ENCODE peak calls at places on chromosome 12, in eight cellular contexts. One of them, this sample, is unnamed.
A peak's percentile ranks its signal among the peaks of the same experiment; 100 is the strongest.

GRCh38 chr12:117907108-117907689 is 61.6 kb downstream of the KSR2 start:
- DNase-seq in LHCN-M2: no peak
- DNase-seq in C1 segment of cervical spinal cord: no peak
- DNase-seq in T-helper 9 cell: no peak
- DNase-seq in SK-N-DZ: no peak
- DNase-seq in activated T-helper 9 cell treated with anti-CD3 and anti-CD28 coated beads, Interleukin-2, amount 50 U/mL, for 16 hours: no peak
- DNase-seq in nucleus accumbens: no peak
- DNase-seq in HL-60: no peak
- DNase-seq in this sample: no peak

GRCh38 chr12:109735051-109735521 is 21.5 kb downstream of the FAM222A start:
- DNase-seq in nucleus accumbens: no peak
- DNase-seq in T-helper 9 cell: no peak
- DNase-seq in HL-60: no peak
- DNase-seq in activated T-helper 9 cell treated with anti-CD3 and anti-CD28 coated beads, Interleukin-2, amount 50 U/mL, for 16 hours: no peak
- DNase-seq in SK-N-DZ: no peak
- DNase-seq in C1 segment of cervical spinal cord: no peak
- DNase-seq in LHCN-M2: no peak
- DNase-seq in this sample: no peak

GRCh38 chr12:119780786-119781434 is 96.2 kb downstream of the CIT start:
- DNase-seq in activated T-helper 9 cell treated with anti-CD3 and anti-CD28 coated beads, Interleukin-2, amount 50 U/mL, for 16 hours: no peak
- DNase-seq in LHCN-M2: peak; percentile 40
- DNase-seq in T-helper 9 cell: no peak
- DNase-seq in SK-N-DZ: peak; percentile 12
- DNase-seq in nucleus accumbens: no peak
- DNase-seq in C1 segment of cervical spinal cord: no peak
- DNase-seq in HL-60: no peak
- DNase-seq in this sample: peak; percentile 30

GRCh38 chr12:30166416-30166815 is 382.7 kb upstream of the TMTC1 start:
- DNase-seq in C1 segment of cervical spinal cord: no peak
- DNase-seq in SK-N-DZ: no peak
- DNase-seq in HL-60: no peak
- DNase-seq in LHCN-M2: no peak
- DNase-seq in T-helper 9 cell: no peak
- DNase-seq in nucleus accumbens: no peak
- DNase-seq in activated T-helper 9 cell treated with anti-CD3 and anti-CD28 coated beads, Interleukin-2, amount 50 U/mL, for 16 hours: no peak
- DNase-seq in this sample: no peak

GRCh38 chr12:6375269-6376078 is at the start of gene SCNN1A:
- DNase-seq in LHCN-M2: no peak
- DNase-seq in C1 segment of cervical spinal cord: no peak
- DNase-seq in T-helper 9 cell: no peak
- DNase-seq in SK-N-DZ: no peak
- DNase-seq in HL-60: no peak
- DNase-seq in activated T-helper 9 cell treated with anti-CD3 and anti-CD28 coated beads, Interleukin-2, amount 50 U/mL, for 16 hours: no peak
- DNase-seq in nucleus accumbens: no peak
- DNase-seq in this sample: no peak

GRCh38 chr12:26090853-26091510 is 33.9 kb downstream of the BHLHE41 start:
- DNase-seq in activated T-helper 9 cell treated with anti-CD3 and anti-CD28 coated beads, Interleukin-2, amount 50 U/mL, for 16 hours: no peak
- DNase-seq in T-helper 9 cell: no peak
- DNase-seq in LHCN-M2: peak; percentile 27
- DNase-seq in C1 segment of cervical spinal cord: no peak
- DNase-seq in nucleus accumbens: no peak
- DNase-seq in HL-60: no peak
- DNase-seq in SK-N-DZ: no peak
- DNase-seq in this sample: no peak

GRCh38 chr12:82966160-82966559 is 279.5 kb downstream of the TMTC2 start:
- DNase-seq in nucleus accumbens: no peak
- DNase-seq in C1 segment of cervical spinal cord: no peak
- DNase-seq in T-helper 9 cell: no peak
- DNase-seq in activated T-helper 9 cell treated with anti-CD3 and anti-CD28 coated beads, Interleukin-2, amount 50 U/mL, for 16 hours: no peak
- DNase-seq in HL-60: peak; percentile 97
- DNase-seq in SK-N-DZ: no peak
- DNase-seq in LHCN-M2: no peak
- DNase-seq in this sample: no peak

GRCh38 chr12:93526786-93527428 is 45.6 kb upstream of the SOCS2 start:
- DNase-seq in LHCN-M2: peak; percentile 93
- DNase-seq in C1 segment of cervical spinal cord: no peak
- DNase-seq in T-helper 9 cell: no peak
- DNase-seq in SK-N-DZ: no peak
- DNase-seq in HL-60: no peak
- DNase-seq in activated T-helper 9 cell treated with anti-CD3 and anti-CD28 coated beads, Interleukin-2, amount 50 U/mL, for 16 hours: no peak
- DNase-seq in nucleus accumbens: no peak
- DNase-seq in this sample: no peak

GRCh38 chr12:30792648-30793499 is 38.1 kb upstream of the CAPRIN2 start:
- DNase-seq in SK-N-DZ: no peak
- DNase-seq in LHCN-M2: peak; percentile 30
- DNase-seq in HL-60: no peak
- DNase-seq in activated T-helper 9 cell treated with anti-CD3 and anti-CD28 coated beads, Interleukin-2, amount 50 U/mL, for 16 hours: no peak
- DNase-seq in T-helper 9 cell: no peak
- DNase-seq in nucleus accumbens: no peak
- DNase-seq in C1 segment of cervical spinal cord: no peak
- DNase-seq in this sample: no peak

GRCh38 chr12:46577063-46577776 is 204.6 kb upstream of the SLC38A2 start:
- DNase-seq in LHCN-M2: no peak
- DNase-seq in SK-N-DZ: no peak
- DNase-seq in T-helper 9 cell: no peak
- DNase-seq in HL-60: no peak
- DNase-seq in activated T-helper 9 cell treated with anti-CD3 and anti-CD28 coated beads, Interleukin-2, amount 50 U/mL, for 16 hours: no peak
- DNase-seq in C1 segment of cervical spinal cord: no peak
- DNase-seq in nucleus accumbens: no peak
- DNase-seq in this sample: no peak

GRCh38 chr12:8559676-8560075 is 19.0 kb upstream of the CLEC4E start:
- DNase-seq in nucleus accumbens: no peak
- DNase-seq in T-helper 9 cell: no peak
- DNase-seq in C1 segment of cervical spinal cord: no peak
- DNase-seq in activated T-helper 9 cell treated with anti-CD3 and anti-CD28 coated beads, Interleukin-2, amount 50 U/mL, for 16 hours: no peak
- DNase-seq in SK-N-DZ: no peak
- DNase-seq in HL-60: no peak
- DNase-seq in LHCN-M2: no peak
- DNase-seq in this sample: no peak

GRCh38 chr12:51281202-51281924 is 11.1 kb upstream of the SMAGP start:
- DNase-seq in T-helper 9 cell: no peak
- DNase-seq in activated T-helper 9 cell treated with anti-CD3 and anti-CD28 coated beads, Interleukin-2, amount 50 U/mL, for 16 hours: no peak
- DNase-seq in HL-60: no peak
- DNase-seq in LHCN-M2: peak; percentile 36
- DNase-seq in C1 segment of cervical spinal cord: no peak
- DNase-seq in SK-N-DZ: no peak
- DNase-seq in nucleus accumbens: no peak
- DNase-seq in this sample: no peak

GRCh38 chr12:130879781-130880389 is 8.0 kb downstream of the RAN start:
- DNase-seq in HL-60: no peak
- DNase-seq in C1 segment of cervical spinal cord: no peak
- DNase-seq in SK-N-DZ: no peak
- DNase-seq in T-helper 9 cell: no peak
- DNase-seq in LHCN-M2: no peak
- DNase-seq in activated T-helper 9 cell treated with anti-CD3 and anti-CD28 coated beads, Interleukin-2, amount 50 U/mL, for 16 hours: no peak
- DNase-seq in nucleus accumbens: no peak
- DNase-seq in this sample: no peak

GRCh38 chr12:49868952-49869815 is 26.3 kb upstream of the BCDIN3D start:
- DNase-seq in activated T-helper 9 cell treated with anti-CD3 and anti-CD28 coated beads, Interleukin-2, amount 50 U/mL, for 16 hours: no peak
- DNase-seq in nucleus accumbens: peak; percentile 27
- DNase-seq in LHCN-M2: peak; percentile 88
- DNase-seq in SK-N-DZ: peak; percentile 100
- DNase-seq in T-helper 9 cell: no peak
- DNase-seq in C1 segment of cervical spinal cord: no peak
- DNase-seq in HL-60: no peak
- DNase-seq in this sample: no peak

GRCh38 chr12:21651821-21652220 is 5.8 kb downstream of the LDHB start:
- DNase-seq in T-helper 9 cell: no peak
- DNase-seq in LHCN-M2: no peak
- DNase-seq in activated T-helper 9 cell treated with anti-CD3 and anti-CD28 coated beads, Interleukin-2, amount 50 U/mL, for 16 hours: no peak
- DNase-seq in nucleus accumbens: no peak
- DNase-seq in HL-60: no peak
- DNase-seq in C1 segment of cervical spinal cord: no peak
- DNase-seq in SK-N-DZ: no peak
- DNase-seq in this sample: no peak

GRCh38 chr12:109677323-109677722 is 36.3 kb upstream of the FAM222A start:
- DNase-seq in activated T-helper 9 cell treated with anti-CD3 and anti-CD28 coated beads, Interleukin-2, amount 50 U/mL, for 16 hours: no peak
- DNase-seq in LHCN-M2: no peak
- DNase-seq in C1 segment of cervical spinal cord: no peak
- DNase-seq in T-helper 9 cell: no peak
- DNase-seq in nucleus accumbens: no peak
- DNase-seq in SK-N-DZ: no peak
- DNase-seq in HL-60: no peak
- DNase-seq in this sample: no peak

GRCh38 chr12:62900686-62901272 is 34.2 kb downstream of the PPM1H start:
- DNase-seq in SK-N-DZ: peak; percentile 12
- DNase-seq in HL-60: no peak
- DNase-seq in T-helper 9 cell: no peak
- DNase-seq in activated T-helper 9 cell treated with anti-CD3 and anti-CD28 coated beads, Interleukin-2, amount 50 U/mL, for 16 hours: no peak
- DNase-seq in C1 segment of cervical spinal cord: no peak
- DNase-seq in nucleus accumbens: no peak
- DNase-seq in LHCN-M2: peak; percentile 63
- DNase-seq in this sample: no peak

GRCh38 chr12:27623645-27624044 is 72.6 kb upstream of the REP15 start:
- DNase-seq in HL-60: no peak
- DNase-seq in LHCN-M2: no peak
- DNase-seq in SK-N-DZ: no peak
- DNase-seq in nucleus accumbens: no peak
- DNase-seq in activated T-helper 9 cell treated with anti-CD3 and anti-CD28 coated beads, Interleukin-2, amount 50 U/mL, for 16 hours: no peak
- DNase-seq in C1 segment of cervical spinal cord: no peak
- DNase-seq in T-helper 9 cell: no peak
- DNase-seq in this sample: no peak

GRCh38 chr12:106015646-106016045 is 123.1 kb downstream of the NUAK1 start:
- DNase-seq in T-helper 9 cell: no peak
- DNase-seq in LHCN-M2: no peak
- DNase-seq in nucleus accumbens: no peak
- DNase-seq in activated T-helper 9 cell treated with anti-CD3 and anti-CD28 coated beads, Interleukin-2, amount 50 U/mL, for 16 hours: no peak
- DNase-seq in HL-60: no peak
- DNase-seq in SK-N-DZ: no peak
- DNase-seq in C1 segment of cervical spinal cord: no peak
- DNase-seq in this sample: no peak

GRCh38 chr12:132133952-132134652 is 10.0 kb downstream of the DDX51 start:
- DNase-seq in T-helper 9 cell: no peak
- DNase-seq in nucleus accumbens: no peak
- DNase-seq in C1 segment of cervical spinal cord: no peak
- DNase-seq in HL-60: no peak
- DNase-seq in SK-N-DZ: peak; percentile 61
- DNase-seq in LHCN-M2: no peak
- DNase-seq in activated T-helper 9 cell treated with anti-CD3 and anti-CD28 coated beads, Interleukin-2, amount 50 U/mL, for 16 hours: no peak
- DNase-seq in this sample: no peak

GRCh38 chr12:33795536-33795935 is 226.8 kb upstream of the ALG10 start:
- DNase-seq in activated T-helper 9 cell treated with anti-CD3 and anti-CD28 coated beads, Interleukin-2, amount 50 U/mL, for 16 hours: no peak
- DNase-seq in SK-N-DZ: no peak
- DNase-seq in HL-60: no peak
- DNase-seq in nucleus accumbens: no peak
- DNase-seq in C1 segment of cervical spinal cord: no peak
- DNase-seq in T-helper 9 cell: no peak
- DNase-seq in LHCN-M2: peak; percentile 100
- DNase-seq in this sample: no peak

GRCh38 chr12:69385038-69385437 is 25.5 kb downstream of the YEATS4 start:
- DNase-seq in nucleus accumbens: no peak
- DNase-seq in HL-60: no peak
- DNase-seq in T-helper 9 cell: no peak
- DNase-seq in SK-N-DZ: no peak
- DNase-seq in C1 segment of cervical spinal cord: no peak
- DNase-seq in LHCN-M2: no peak
- DNase-seq in activated T-helper 9 cell treated with anti-CD3 and anti-CD28 coated beads, Interleukin-2, amount 50 U/mL, for 16 hours: no peak
- DNase-seq in this sample: no peak

GRCh38 chr12:56165369-56165768 is 7.2 kb downstream of the MYL6 start:
- DNase-seq in LHCN-M2: peak; percentile 67
- DNase-seq in T-helper 9 cell: no peak
- DNase-seq in SK-N-DZ: no peak
- DNase-seq in HL-60: no peak
- DNase-seq in nucleus accumbens: no peak
- DNase-seq in activated T-helper 9 cell treated with anti-CD3 and anti-CD28 coated beads, Interleukin-2, amount 50 U/mL, for 16 hours: no peak
- DNase-seq in C1 segment of cervical spinal cord: no peak
- DNase-seq in this sample: no peak

GRCh38 chr12:18583655-18584054 is 154.2 kb downstream of the PLCZ1 start:
- DNase-seq in nucleus accumbens: no peak
- DNase-seq in HL-60: no peak
- DNase-seq in LHCN-M2: no peak
- DNase-seq in T-helper 9 cell: no peak
- DNase-seq in C1 segment of cervical spinal cord: no peak
- DNase-seq in activated T-helper 9 cell treated with anti-CD3 and anti-CD28 coated beads, Interleukin-2, amount 50 U/mL, for 16 hours: no peak
- DNase-seq in SK-N-DZ: no peak
- DNase-seq in this sample: no peak

GRCh38 chr12:131094831-131095805 is 141.4 kb downstream of the ADGRD1 start:
- DNase-seq in HL-60: no peak
- DNase-seq in nucleus accumbens: no peak
- DNase-seq in activated T-helper 9 cell treated with anti-CD3 and anti-CD28 coated beads, Interleukin-2, amount 50 U/mL, for 16 hours: no peak
- DNase-seq in SK-N-DZ: no peak
- DNase-seq in C1 segment of cervical spinal cord: no peak
- DNase-seq in T-helper 9 cell: no peak
- DNase-seq in LHCN-M2: no peak
- DNase-seq in this sample: no peak

GRCh38 chr12:49515266-49515665 is 23.6 kb upstream of the KCNH3 start:
- DNase-seq in SK-N-DZ: no peak
- DNase-seq in nucleus accumbens: no peak
- DNase-seq in C1 segment of cervical spinal cord: no peak
- DNase-seq in LHCN-M2: peak; percentile 76
- DNase-seq in activated T-helper 9 cell treated with anti-CD3 and anti-CD28 coated beads, Interleukin-2, amount 50 U/mL, for 16 hours: no peak
- DNase-seq in T-helper 9 cell: no peak
- DNase-seq in HL-60: no peak
- DNase-seq in this sample: no peak

GRCh38 chr12:69553626-69554248 is 31.5 kb upstream of the CCT2 start:
- DNase-seq in SK-N-DZ: peak; percentile 14
- DNase-seq in C1 segment of cervical spinal cord: no peak
- DNase-seq in nucleus accumbens: no peak
- DNase-seq in T-helper 9 cell: no peak
- DNase-seq in HL-60: no peak
- DNase-seq in LHCN-M2: peak; percentile 40
- DNase-seq in activated T-helper 9 cell treated with anti-CD3 and anti-CD28 coated beads, Interleukin-2, amount 50 U/mL, for 16 hours: no peak
- DNase-seq in this sample: no peak

GRCh38 chr12:117494833-117495714 is 133.6 kb upstream of the NOS1 start:
- DNase-seq in nucleus accumbens: no peak
- DNase-seq in LHCN-M2: no peak
- DNase-seq in C1 segment of cervical spinal cord: no peak
- DNase-seq in T-helper 9 cell: no peak
- DNase-seq in SK-N-DZ: no peak
- DNase-seq in HL-60: no peak
- DNase-seq in activated T-helper 9 cell treated with anti-CD3 and anti-CD28 coated beads, Interleukin-2, amount 50 U/mL, for 16 hours: no peak
- DNase-seq in this sample: no peak

GRCh38 chr12:96420255-96420930 is 20.2 kb upstream of the CDK17 start:
- DNase-seq in SK-N-DZ: no peak
- DNase-seq in activated T-helper 9 cell treated with anti-CD3 and anti-CD28 coated beads, Interleukin-2, amount 50 U/mL, for 16 hours: no peak
- DNase-seq in C1 segment of cervical spinal cord: no peak
- DNase-seq in nucleus accumbens: no peak
- DNase-seq in HL-60: no peak
- DNase-seq in T-helper 9 cell: no peak
- DNase-seq in LHCN-M2: no peak
- DNase-seq in this sample: no peak

GRCh38 chr12:106631150-106631549 is 48.3 kb downstream of the RFX4 start:
- DNase-seq in LHCN-M2: no peak
- DNase-seq in HL-60: no peak
- DNase-seq in activated T-helper 9 cell treated with anti-CD3 and anti-CD28 coated beads, Interleukin-2, amount 50 U/mL, for 16 hours: no peak
- DNase-seq in nucleus accumbens: no peak
- DNase-seq in C1 segment of cervical spinal cord: no peak
- DNase-seq in T-helper 9 cell: no peak
- DNase-seq in SK-N-DZ: no peak
- DNase-seq in this sample: no peak

This sample was measured in head of caudate nucleus.